ENCODE peak calls at places on chromosomes 2 and 18, in six cellular contexts. One of them, this sample, is unnamed.

GRCh38 chr2:185471441-185471840 is 267.2 kb upstream of the FSIP2 start:
- DNase-seq in lower lobe of right lung: no peak
- DNase-seq in NB4: no peak
- DNase-seq in AG10803: no peak
- DNase-seq in AG04449: no peak
- DNase-seq in fibroblast of villous mesenchyme: no peak
- DNase-seq in this sample: no peak

GRCh38 chr2:85585781-85586105 is 1.5 kb downstream of the VAMP5 start:
- DNase-seq in NB4: no peak
- DNase-seq in fibroblast of villous mesenchyme: peak; percentile 64
- DNase-seq in lower lobe of right lung: no peak
- DNase-seq in AG04449: no peak
- DNase-seq in AG10803: peak; percentile 85
- DNase-seq in this sample: no peak

GRCh38 chr2:157420771-157421323 is 23.0 kb downstream of the CYTIP start:
- DNase-seq in lower lobe of right lung: no peak
- DNase-seq in fibroblast of villous mesenchyme: peak; percentile 47
- DNase-seq in NB4: peak; percentile 78
- DNase-seq in AG04449: no peak
- DNase-seq in AG10803: peak; percentile 30
- DNase-seq in this sample: peak; percentile 56

GRCh38 chr2:54577035-54577434 is 120.9 kb downstream of the SPTBN1 start:
- DNase-seq in NB4: no peak
- DNase-seq in lower lobe of right lung: no peak
- DNase-seq in AG10803: no peak
- DNase-seq in AG04449: no peak
- DNase-seq in fibroblast of villous mesenchyme: no peak
- DNase-seq in this sample: no peak

GRCh38 chr2:287471-287885 is 413 bp downstream of the ALKAL2 start:
- DNase-seq in NB4: no peak
- DNase-seq in lower lobe of right lung: peak; percentile 55
- DNase-seq in AG10803: peak; percentile 25
- DNase-seq in AG04449: no peak
- DNase-seq in fibroblast of villous mesenchyme: peak; percentile 37
- DNase-seq in this sample: no peak

GRCh38 chr2:16171425-16171920 is 231.1 kb downstream of the MYCN start:
- DNase-seq in lower lobe of right lung: no peak
- DNase-seq in fibroblast of villous mesenchyme: no peak
- DNase-seq in NB4: no peak
- DNase-seq in AG04449: no peak
- DNase-seq in AG10803: no peak
- DNase-seq in this sample: no peak

GRCh38 chr2:191593622-191594416 is 84.1 kb upstream of the NABP1 start:
- DNase-seq in AG10803: peak; percentile 82
- DNase-seq in AG04449: no peak
- DNase-seq in fibroblast of villous mesenchyme: no peak
- DNase-seq in lower lobe of right lung: no peak
- DNase-seq in NB4: no peak
- DNase-seq in this sample: no peak

GRCh38 chr2:160214461-160215055 is 14.5 kb upstream of the ITGB6 start:
- DNase-seq in fibroblast of villous mesenchyme: peak; percentile 71
- DNase-seq in AG04449: no peak
- DNase-seq in lower lobe of right lung: peak; percentile 54
- DNase-seq in NB4: peak; percentile 86
- DNase-seq in AG10803: peak; percentile 93
- DNase-seq in this sample: no peak

GRCh38 chr2:190791347-190791982 is 89.2 kb upstream of the GLS start:
- DNase-seq in NB4: peak; percentile 64
- DNase-seq in AG10803: peak; percentile 71
- DNase-seq in fibroblast of villous mesenchyme: peak; percentile 60
- DNase-seq in lower lobe of right lung: no peak
- DNase-seq in AG04449: peak; percentile 12
- DNase-seq in this sample: no peak

GRCh38 chr2:44897406-44897805 is 44.1 kb upstream of the SIX3 start:
- DNase-seq in AG04449: no peak
- DNase-seq in AG10803: no peak
- DNase-seq in fibroblast of villous mesenchyme: no peak
- DNase-seq in NB4: peak; percentile 47
- DNase-seq in lower lobe of right lung: no peak
- DNase-seq in this sample: no peak

GRCh38 chr2:86383844-86384243 is 46.4 kb upstream of the REEP1 start:
- DNase-seq in AG04449: peak; percentile 51
- DNase-seq in AG10803: peak; percentile 76
- DNase-seq in fibroblast of villous mesenchyme: peak; percentile 45
- DNase-seq in NB4: no peak
- DNase-seq in lower lobe of right lung: no peak
- DNase-seq in this sample: no peak

GRCh38 chr2:140506606-140507005 is 1624.2 kb downstream of the LRP1B start:
- DNase-seq in AG10803: peak; percentile 72
- DNase-seq in fibroblast of villous mesenchyme: peak; percentile 39
- DNase-seq in AG04449: peak; percentile 59
- DNase-seq in lower lobe of right lung: no peak
- DNase-seq in NB4: peak; percentile 4
- DNase-seq in this sample: no peak

GRCh38 chr18:77250926-77251729 is 1.5 kb downstream of the GALR1 start:
- DNase-seq in AG10803: no peak
- DNase-seq in AG04449: no peak
- DNase-seq in fibroblast of villous mesenchyme: no peak
- DNase-seq in lower lobe of right lung: no peak
- DNase-seq in NB4: no peak
- DNase-seq in this sample: no peak

GRCh38 chr2:73870084-73870483 is 22.7 kb upstream of the ACTG2 start:
- DNase-seq in NB4: no peak
- DNase-seq in lower lobe of right lung: no peak
- DNase-seq in fibroblast of villous mesenchyme: peak; percentile 82
- DNase-seq in AG04449: peak; percentile 45
- DNase-seq in AG10803: peak; percentile 80
- DNase-seq in this sample: no peak

GRCh38 chr2:3602553-3603339 is 7.8 kb downstream of the COLEC11 start:
- DNase-seq in lower lobe of right lung: no peak
- DNase-seq in fibroblast of villous mesenchyme: no peak
- DNase-seq in NB4: no peak
- DNase-seq in AG04449: no peak
- DNase-seq in AG10803: no peak
- DNase-seq in this sample: no peak

GRCh38 chr2:18800240-18800971 is 211.0 kb upstream of the NT5C1B start:
- DNase-seq in AG04449: no peak
- DNase-seq in AG10803: no peak
- DNase-seq in fibroblast of villous mesenchyme: no peak
- DNase-seq in lower lobe of right lung: no peak
- DNase-seq in NB4: no peak
- DNase-seq in this sample: no peak

GRCh38 chr18:1914489-1914888 is 656.8 kb downstream of the METTL4 start:
- DNase-seq in lower lobe of right lung: no peak
- DNase-seq in AG10803: no peak
- DNase-seq in AG04449: no peak
- DNase-seq in NB4: peak; percentile 32
- DNase-seq in fibroblast of villous mesenchyme: no peak
- DNase-seq in this sample: no peak

GRCh38 chr2:152234277-152234676 is 58.7 kb upstream of the STAM2 start:
- DNase-seq in AG04449: no peak
- DNase-seq in NB4: no peak
- DNase-seq in lower lobe of right lung: no peak
- DNase-seq in fibroblast of villous mesenchyme: no peak
- DNase-seq in AG10803: no peak
- DNase-seq in this sample: no peak

GRCh38 chr2:236787885-236788284 is 218.3 kb downstream of the ACKR3 start:
- DNase-seq in lower lobe of right lung: no peak
- DNase-seq in fibroblast of villous mesenchyme: no peak
- DNase-seq in NB4: peak; percentile 67
- DNase-seq in AG10803: no peak
- DNase-seq in AG04449: no peak
- DNase-seq in this sample: peak; percentile 63

GRCh38 chr18:44672506-44672905 is 8.2 kb upstream of the SETBP1 start:
- DNase-seq in fibroblast of villous mesenchyme: no peak
- DNase-seq in AG04449: no peak
- DNase-seq in NB4: no peak
- DNase-seq in lower lobe of right lung: no peak
- DNase-seq in AG10803: no peak
- DNase-seq in this sample: no peak

GRCh38 chr18:21686282-21687105 is 18.1 kb downstream of the ABHD3 start:
- DNase-seq in lower lobe of right lung: no peak
- DNase-seq in NB4: no peak
- DNase-seq in fibroblast of villous mesenchyme: peak; percentile 70
- DNase-seq in AG04449: no peak
- DNase-seq in AG10803: no peak
- DNase-seq in this sample: no peak

GRCh38 chr2:27977623-27978312 is 87.2 kb downstream of the BABAM2 start:
- DNase-seq in fibroblast of villous mesenchyme: peak; percentile 85
- DNase-seq in AG10803: peak; percentile 92
- DNase-seq in NB4: peak; percentile 42
- DNase-seq in AG04449: peak; percentile 67
- DNase-seq in lower lobe of right lung: no peak
- DNase-seq in this sample: peak; percentile 53

GRCh38 chr2:157256621-157257020 is 884 bp upstream of the GALNT5 start:
- DNase-seq in NB4: no peak
- DNase-seq in AG04449: no peak
- DNase-seq in lower lobe of right lung: no peak
- DNase-seq in fibroblast of villous mesenchyme: no peak
- DNase-seq in AG10803: no peak
- DNase-seq in this sample: no peak

GRCh38 chr2:191202881-191203397 is 42.3 kb upstream of the MYO1B start:
- DNase-seq in NB4: no peak
- DNase-seq in AG04449: no peak
- DNase-seq in AG10803: peak; percentile 91
- DNase-seq in fibroblast of villous mesenchyme: peak; percentile 67
- DNase-seq in lower lobe of right lung: no peak
- DNase-seq in this sample: no peak

GRCh38 chr2:193584522-193584938 is 1389.8 kb upstream of the TMEFF2 start:
- DNase-seq in AG10803: no peak
- DNase-seq in AG04449: no peak
- DNase-seq in lower lobe of right lung: no peak
- DNase-seq in NB4: peak; percentile 52
- DNase-seq in fibroblast of villous mesenchyme: no peak
- DNase-seq in this sample: no peak

GRCh38 chr2:193580176-193580950 is 1385.6 kb upstream of the TMEFF2 start:
- DNase-seq in fibroblast of villous mesenchyme: no peak
- DNase-seq in AG04449: no peak
- DNase-seq in lower lobe of right lung: no peak
- DNase-seq in AG10803: no peak
- DNase-seq in NB4: no peak
- DNase-seq in this sample: no peak

GRCh38 chr2:193581807-193582206 is 1387.1 kb upstream of the TMEFF2 start:
- DNase-seq in AG04449: no peak
- DNase-seq in fibroblast of villous mesenchyme: no peak
- DNase-seq in lower lobe of right lung: no peak
- DNase-seq in NB4: no peak
- DNase-seq in AG10803: no peak
- DNase-seq in this sample: no peak

DNA sequence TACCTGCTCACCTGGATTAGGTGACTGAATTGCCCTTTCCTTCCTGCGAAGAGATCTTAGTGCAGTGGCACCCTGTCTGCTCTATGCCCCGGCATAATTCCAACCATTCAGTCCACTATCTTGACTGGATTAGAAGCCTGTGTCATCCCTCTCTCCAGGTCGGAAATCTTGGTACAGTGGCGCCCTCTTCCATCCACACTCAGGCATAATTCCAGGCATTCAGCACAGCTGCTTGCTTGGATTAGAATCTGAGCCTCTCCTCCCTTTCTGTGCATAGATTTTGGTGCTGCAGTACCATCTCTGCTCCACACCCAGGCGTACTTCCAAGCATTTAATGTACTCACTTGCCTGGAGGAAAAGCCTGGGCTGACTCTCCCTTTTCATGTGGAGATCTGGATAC is 1389.3 kb upstream of the TMEFF2 start:
- DNase-seq in AG04449: no peak
- DNase-seq in NB4: peak; percentile 11
- DNase-seq in fibroblast of villous mesenchyme: no peak
- DNase-seq in lower lobe of right lung: no peak
- DNase-seq in AG10803: no peak
- DNase-seq in this sample: no peak
- TF ChIP-seq CTCF in AG04449: no peak
- TF ChIP-seq CTCF in NB4: no peak
- TF ChIP-seq CTCF in fibroblast of villous mesenchyme: no peak
- TF ChIP-seq CTCF in lower lobe of right lung: no peak
- TF ChIP-seq CTCF in AG10803: no peak
- TF ChIP-seq CTCF in this sample: no peak

DNA sequence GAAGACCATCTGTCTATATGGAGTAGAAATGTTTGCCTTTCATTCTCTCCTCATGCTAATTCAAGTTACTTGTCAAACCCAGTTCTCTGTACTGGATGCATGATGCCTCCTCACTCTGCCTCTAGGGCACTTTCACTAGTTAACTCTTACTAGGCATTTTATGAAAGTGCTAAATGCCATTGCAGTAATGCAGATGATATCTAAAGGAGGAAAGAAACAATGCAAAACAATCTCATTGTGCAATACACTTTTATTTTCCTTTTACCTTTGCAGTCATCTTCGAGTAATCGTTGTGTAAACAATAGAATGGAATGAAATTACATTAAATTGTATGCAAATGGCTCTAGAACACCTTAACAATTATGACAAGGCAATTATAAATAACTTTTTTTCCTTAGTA is 293.6 kb downstream of the STK39 start:
- DNase-seq in NB4: no peak
- DNase-seq in AG10803: no peak
- DNase-seq in AG04449: no peak
- DNase-seq in lower lobe of right lung: no peak
- DNase-seq in fibroblast of villous mesenchyme: no peak
- DNase-seq in this sample: no peak
- TF ChIP-seq CTCF in NB4: no peak
- TF ChIP-seq CTCF in AG10803: no peak
- TF ChIP-seq CTCF in AG04449: no peak
- TF ChIP-seq CTCF in lower lobe of right lung: no peak
- TF ChIP-seq CTCF in fibroblast of villous mesenchyme: no peak
- TF ChIP-seq CTCF in this sample: no peak

DNA sequence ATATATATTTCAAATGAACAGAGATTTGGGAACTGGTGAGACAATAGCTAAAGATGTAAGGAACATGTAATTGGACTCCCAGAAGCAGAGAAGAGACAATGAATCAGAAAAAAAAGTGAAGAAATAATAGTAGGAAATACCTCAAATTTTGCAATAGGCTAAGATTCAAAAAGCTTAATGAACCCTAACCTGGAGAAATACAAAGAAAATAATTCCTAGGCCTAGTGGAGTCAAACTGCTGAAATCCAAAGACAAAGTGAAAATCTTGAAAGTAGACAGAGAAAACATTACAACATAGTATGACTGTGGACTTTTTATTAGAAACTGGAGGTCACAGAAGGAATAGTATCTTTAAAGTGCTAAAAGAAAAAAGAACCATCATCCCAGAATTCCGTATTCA is 76.7 kb downstream of the LAMA3 start:
- DNase-seq in fibroblast of villous mesenchyme: no peak
- DNase-seq in AG10803: no peak
- DNase-seq in AG04449: no peak
- DNase-seq in lower lobe of right lung: no peak
- DNase-seq in NB4: no peak
- DNase-seq in this sample: no peak
- TF ChIP-seq CTCF in fibroblast of villous mesenchyme: no peak
- TF ChIP-seq CTCF in AG10803: no peak
- TF ChIP-seq CTCF in AG04449: no peak
- TF ChIP-seq CTCF in lower lobe of right lung: no peak
- TF ChIP-seq CTCF in NB4: no peak
- TF ChIP-seq CTCF in this sample: no peak

DNA sequence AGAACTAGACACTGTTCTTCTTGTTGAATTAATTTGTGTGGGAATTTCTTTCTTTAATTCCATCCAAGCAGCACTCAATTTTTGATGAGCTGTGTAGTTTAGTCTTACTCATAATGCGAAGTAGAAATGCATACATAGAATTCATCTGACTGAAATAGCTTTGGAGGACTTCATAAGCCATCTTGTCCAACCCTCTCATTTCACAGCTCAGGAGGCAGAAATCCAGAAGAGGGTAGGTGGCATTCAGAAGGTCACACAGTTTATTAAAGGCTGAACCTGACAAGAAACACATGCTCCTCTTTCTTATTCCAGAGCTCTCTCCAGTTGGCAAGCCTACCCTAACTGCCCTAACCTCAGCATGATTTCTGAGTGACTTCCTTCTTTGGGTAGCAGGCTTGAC is 169.2 kb upstream of the NOSTRIN start:
- DNase-seq in NB4: no peak
- DNase-seq in fibroblast of villous mesenchyme: peak; percentile 41
- DNase-seq in lower lobe of right lung: no peak
- DNase-seq in AG04449: no peak
- DNase-seq in AG10803: peak; percentile 27
- DNase-seq in this sample: no peak
- TF ChIP-seq CTCF in NB4: no peak
- TF ChIP-seq CTCF in fibroblast of villous mesenchyme: no peak
- TF ChIP-seq CTCF in lower lobe of right lung: no peak
- TF ChIP-seq CTCF in AG04449: no peak
- TF ChIP-seq CTCF in AG10803: no peak
- TF ChIP-seq CTCF in this sample: no peak